ENCODE peak calls at places on chromosomes 6 and 20, in six cellular contexts. One of them, this sample, is unnamed.

GRCh38 chr6:135066806-135067205 is 12.2 kb upstream of the HBS1L start:
- DNase-seq in A549: no peak
- DNase-seq in SK-N-SH: no peak
- DNase-seq in GM12878: no peak
- DNase-seq in IMR-90: no peak
- DNase-seq in HepG2: no peak
- DNase-seq in this sample: no peak

GRCh38 chr20:54346269-54346668 is 129.1 kb upstream of the DOK5 start:
- DNase-seq in A549: no peak
- DNase-seq in SK-N-SH: no peak
- DNase-seq in GM12878: no peak
- DNase-seq in IMR-90: no peak
- DNase-seq in HepG2: no peak
- DNase-seq in this sample: no peak

GRCh38 chr6:100370265-100370664 is 94.5 kb downstream of the SIM1 start:
- DNase-seq in A549: no peak
- DNase-seq in SK-N-SH: no peak
- DNase-seq in GM12878: no peak
- DNase-seq in IMR-90: no peak
- DNase-seq in HepG2: no peak
- DNase-seq in this sample: peak

GRCh38 chr6:63573899-63574553 is 1.7 kb downstream of the LOC128125822 start:
- DNase-seq in A549: peak
- DNase-seq in SK-N-SH: peak
- DNase-seq in GM12878: peak
- DNase-seq in IMR-90: peak
- DNase-seq in HepG2: peak
- DNase-seq in this sample: peak

GRCh38 chr6:50091641-50092040 is 41.9 kb upstream of the DEFB112 start:
- DNase-seq in A549: no peak
- DNase-seq in SK-N-SH: no peak
- DNase-seq in GM12878: no peak
- DNase-seq in IMR-90: peak
- DNase-seq in HepG2: peak
- DNase-seq in this sample: no peak

GRCh38 chr6:34568829-34569228 is 12.7 kb upstream of the SPDEF start:
- DNase-seq in A549: no peak
- DNase-seq in SK-N-SH: peak
- DNase-seq in GM12878: no peak
- DNase-seq in IMR-90: no peak
- DNase-seq in HepG2: no peak
- DNase-seq in this sample: no peak

GRCh38 chr6:80742481-80742880 is 636.0 kb downstream of the BCKDHB start:
- DNase-seq in A549: peak
- DNase-seq in SK-N-SH: no peak
- DNase-seq in GM12878: no peak
- DNase-seq in IMR-90: peak
- DNase-seq in HepG2: peak
- DNase-seq in this sample: no peak

GRCh38 chr6:4637691-4638433 is 138.3 kb upstream of the CDYL start:
- DNase-seq in A549: peak
- DNase-seq in SK-N-SH: no peak
- DNase-seq in GM12878: peak
- DNase-seq in IMR-90: peak
- DNase-seq in HepG2: no peak
- DNase-seq in this sample: peak

GRCh38 chr20:12847862-12848261 is 160.9 kb upstream of the SPTLC3 start:
- DNase-seq in A549: no peak
- DNase-seq in SK-N-SH: no peak
- DNase-seq in GM12878: no peak
- DNase-seq in IMR-90: no peak
- DNase-seq in HepG2: peak
- DNase-seq in this sample: no peak

GRCh38 chr20:35302421-35303335 is 10.5 kb upstream of the FAM83C start:
- DNase-seq in A549: no peak
- DNase-seq in SK-N-SH: no peak
- DNase-seq in GM12878: no peak
- DNase-seq in IMR-90: peak
- DNase-seq in HepG2: no peak
- DNase-seq in this sample: no peak
- TF ChIP-seq SMC3 in A549: no peak
- TF ChIP-seq SMC3 in SK-N-SH: no peak
- TF ChIP-seq SMC3 in GM12878: no peak
- TF ChIP-seq SMC3 in IMR-90: no peak
- TF ChIP-seq SMC3 in HepG2: no peak
- TF ChIP-seq SMC3 in this sample: no peak

GRCh38 chr20:25397081-25397480 is 6.4 kb upstream of the ABHD12 start:
- DNase-seq in A549: no peak
- DNase-seq in SK-N-SH: no peak
- DNase-seq in GM12878: no peak
- DNase-seq in IMR-90: no peak
- DNase-seq in HepG2: no peak
- DNase-seq in this sample: no peak

GRCh38 chr20:25398363-25399037 is 7.9 kb upstream of the ABHD12 start:
- DNase-seq in A549: no peak
- DNase-seq in SK-N-SH: no peak
- DNase-seq in GM12878: no peak
- DNase-seq in IMR-90: no peak
- DNase-seq in HepG2: peak
- DNase-seq in this sample: no peak

GRCh38 chr20:25397827-25398226 is 7.2 kb upstream of the ABHD12 start:
- DNase-seq in A549: no peak
- DNase-seq in SK-N-SH: no peak
- DNase-seq in GM12878: no peak
- DNase-seq in IMR-90: peak
- DNase-seq in HepG2: no peak
- DNase-seq in this sample: no peak

GRCh38 chr20:25402583-25402982 is 4.9 kb upstream of the GINS1 start:
- DNase-seq in A549: peak
- DNase-seq in SK-N-SH: no peak
- DNase-seq in GM12878: no peak
- DNase-seq in IMR-90: no peak
- DNase-seq in HepG2: no peak
- DNase-seq in this sample: no peak

GRCh38 chr20:25399038-25399430 is 8.4 kb upstream of the ABHD12 start:
- DNase-seq in A549: peak
- DNase-seq in SK-N-SH: peak
- DNase-seq in GM12878: no peak
- DNase-seq in IMR-90: peak
- DNase-seq in HepG2: peak
- DNase-seq in this sample: peak
- TF ChIP-seq SMC3 in A549: peak
- TF ChIP-seq SMC3 in SK-N-SH: peak
- TF ChIP-seq SMC3 in GM12878: peak
- TF ChIP-seq SMC3 in IMR-90: peak
- TF ChIP-seq SMC3 in HepG2: peak
- TF ChIP-seq SMC3 in this sample: peak

GRCh38 chr20:41145821-41146620 is 8.7 kb downstream of the PLCG1 start:
- DNase-seq in A549: no peak
- DNase-seq in SK-N-SH: no peak
- DNase-seq in GM12878: no peak
- DNase-seq in IMR-90: no peak
- DNase-seq in HepG2: no peak
- DNase-seq in this sample: no peak
- TF ChIP-seq SMC3 in A549: no peak
- TF ChIP-seq SMC3 in SK-N-SH: no peak
- TF ChIP-seq SMC3 in GM12878: no peak
- TF ChIP-seq SMC3 in IMR-90: no peak
- TF ChIP-seq SMC3 in HepG2: no peak
- TF ChIP-seq SMC3 in this sample: no peak

GRCh38 chr6:148289153-148289552 is 53.5 kb upstream of the SASH1 start:
- DNase-seq in A549: no peak
- DNase-seq in SK-N-SH: no peak
- DNase-seq in GM12878: no peak
- DNase-seq in IMR-90: no peak
- DNase-seq in HepG2: no peak
- DNase-seq in this sample: no peak

GRCh38 chr6:148287979-148288378 is 54.7 kb upstream of the SASH1 start:
- DNase-seq in A549: no peak
- DNase-seq in SK-N-SH: no peak
- DNase-seq in GM12878: no peak
- DNase-seq in IMR-90: no peak
- DNase-seq in HepG2: no peak
- DNase-seq in this sample: no peak

GRCh38 chr6:148288566-148288965 is 54.1 kb upstream of the SASH1 start:
- DNase-seq in A549: no peak
- DNase-seq in SK-N-SH: no peak
- DNase-seq in GM12878: no peak
- DNase-seq in IMR-90: no peak
- DNase-seq in HepG2: no peak
- DNase-seq in this sample: no peak

DNA sequence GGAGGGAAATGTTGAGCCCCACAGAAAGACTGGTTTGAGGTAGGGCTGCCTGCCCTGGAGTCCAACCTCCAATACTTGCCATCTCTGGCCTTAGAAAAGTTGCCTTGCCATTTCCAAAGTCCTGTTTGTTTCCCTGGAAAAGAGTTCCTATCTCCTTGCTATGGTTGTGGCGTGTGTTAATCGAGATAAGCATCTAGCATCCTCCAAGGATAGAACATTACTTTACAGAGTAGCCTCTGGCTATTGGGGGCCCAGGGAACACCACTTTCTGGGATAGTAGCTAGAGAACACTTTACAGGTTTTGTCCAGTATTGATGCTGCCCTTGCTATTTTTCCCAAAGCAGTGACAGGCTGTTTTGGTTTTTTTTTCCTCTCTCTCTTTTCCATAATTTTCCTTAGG is 57.4 kb upstream of the SASH1 start:
- DNase-seq in A549: no peak
- DNase-seq in SK-N-SH: no peak
- DNase-seq in GM12878: no peak
- DNase-seq in IMR-90: no peak
- DNase-seq in HepG2: no peak
- DNase-seq in this sample: no peak
- TF ChIP-seq SMC3 in A549: no peak
- TF ChIP-seq SMC3 in SK-N-SH: no peak
- TF ChIP-seq SMC3 in GM12878: no peak
- TF ChIP-seq SMC3 in IMR-90: no peak
- TF ChIP-seq SMC3 in HepG2: no peak
- TF ChIP-seq SMC3 in this sample: no peak

GRCh38 chr6:38671885-38672467 is 31.0 kb downstream of the GLO1 start:
- DNase-seq in A549: peak
- DNase-seq in SK-N-SH: peak
- DNase-seq in GM12878: peak
- DNase-seq in IMR-90: peak
- DNase-seq in HepG2: peak
- DNase-seq in this sample: peak
- TF ChIP-seq SMC3 in A549: peak
- TF ChIP-seq SMC3 in SK-N-SH: peak
- TF ChIP-seq SMC3 in GM12878: peak
- TF ChIP-seq SMC3 in IMR-90: peak
- TF ChIP-seq SMC3 in HepG2: peak
- TF ChIP-seq SMC3 in this sample: peak

DNA sequence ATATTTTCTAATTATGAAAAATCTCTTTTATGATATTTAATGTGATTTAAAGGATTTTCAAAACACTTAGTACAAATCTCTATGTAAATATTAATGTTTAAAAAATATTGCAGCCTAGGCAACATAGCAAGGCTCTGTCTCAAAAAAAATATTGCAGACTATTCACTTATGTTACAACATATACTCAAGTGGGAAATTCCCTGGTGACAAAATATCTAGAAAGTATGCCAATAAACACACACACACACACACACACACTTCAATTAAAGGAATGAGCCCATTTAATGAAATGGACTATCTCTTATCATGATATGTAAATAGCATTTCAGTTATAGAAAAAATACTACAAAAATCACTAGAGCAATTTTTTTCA is 226.8 kb upstream of the MARCKS start:
- DNase-seq in A549: no peak
- DNase-seq in SK-N-SH: no peak
- DNase-seq in GM12878: no peak
- DNase-seq in IMR-90: peak
- DNase-seq in HepG2: no peak
- DNase-seq in this sample: no peak
- TF ChIP-seq SMC3 in A549: no peak
- TF ChIP-seq SMC3 in SK-N-SH: no peak
- TF ChIP-seq SMC3 in GM12878: no peak
- TF ChIP-seq SMC3 in IMR-90: no peak
- TF ChIP-seq SMC3 in HepG2: no peak
- TF ChIP-seq SMC3 in this sample: no peak

DNA sequence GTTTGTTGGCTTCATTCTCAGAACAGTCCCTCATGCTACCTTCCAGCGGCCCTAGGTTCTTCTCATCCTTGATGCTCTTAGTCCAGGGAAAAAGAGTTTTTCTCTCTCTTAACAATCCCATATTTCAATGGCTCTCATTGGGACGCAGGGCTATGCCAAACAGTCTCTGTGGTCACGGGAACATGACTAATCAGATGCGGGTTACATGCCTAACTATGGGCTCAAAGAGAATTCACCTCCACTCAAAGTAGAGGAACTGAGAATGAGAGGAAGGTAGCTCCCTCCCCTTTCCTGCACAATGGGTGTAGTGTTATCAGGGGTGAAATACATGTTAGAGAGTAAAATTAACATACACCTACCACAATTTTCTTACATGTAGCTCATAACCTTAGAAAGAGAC is 18.1 kb upstream of the ATRN start:
- DNase-seq in A549: no peak
- DNase-seq in SK-N-SH: no peak
- DNase-seq in GM12878: peak
- DNase-seq in IMR-90: no peak
- DNase-seq in HepG2: no peak
- DNase-seq in this sample: no peak
- TF ChIP-seq SMC3 in A549: no peak
- TF ChIP-seq SMC3 in SK-N-SH: no peak
- TF ChIP-seq SMC3 in GM12878: no peak
- TF ChIP-seq SMC3 in IMR-90: no peak
- TF ChIP-seq SMC3 in HepG2: no peak
- TF ChIP-seq SMC3 in this sample: no peak